ENCODE peak calls at places on chromosomes 5 and 9, in five cellular contexts. L is thoracic aorta, Y is gastrocnemius medialis, F is breast epithelium, C is neural progenitor cell. N is an unnamed sample. For H3K4me1 and H3K36me3, the result is how much of the 10 kb centered on the place peaks cover.

GRCh38 chr9:4009006-4009511 is 290.8 kb downstream of the GLIS3 start:
- DNase-seq in L (no peak), Y (no peak), F (no peak), C (no peak), N (no peak)

GRCh38 chr9:92385474-92385873 is 18.9 kb downstream of the OGN start:
- DNase-seq in L (no peak), Y (no peak), F (no peak), C (no peak), N (no peak)

GRCh38 chr5:116137544-116138378 is 52.9 kb downstream of the COMMD10 start:
- DNase-seq in L (no peak), Y (no peak), F (no peak), C (peak), N (no peak)

GRCh38 chr9:93633492-93634221 is 57.3 kb downstream of the PHF2 start:
- DNase-seq in L (no peak), Y (no peak), F (no peak), C (no peak), N (no peak)

GRCh38 chr9:128575921-128576320 is 23.5 kb downstream of the SPTAN1 start:
- DNase-seq in L (no peak), Y (no peak), F (no peak), C (no peak), N (no peak)

GRCh38 chr5:55344392-55344992 is 36.7 kb downstream of the MTREX start:
- DNase-seq in L (peak), Y (peak), F (peak), C (peak), N (no peak)

GRCh38 chr5:72363146-72363802 is 43.1 kb downstream of the PTCD2 start:
- DNase-seq in L (no peak), Y (no peak), F (no peak), C (no peak), N (no peak)

GRCh38 chr9:76818271-76818670 is 54.0 kb downstream of the PCA3 start:
- DNase-seq in L (peak), Y (peak), F (no peak), C (no peak), N (peak)

GRCh38 chr9:92439921-92440750 is 15.9 kb upstream of the OMD start:
- DNase-seq in L (no peak), Y (peak), F (no peak), C (no peak), N (no peak)

GRCh38 chr5:79464695-79465332 is 49.1 kb downstream of the HOMER1 start:
- DNase-seq in L (no peak), Y (no peak), F (no peak), C (peak), N (no peak)

GRCh38 chr5:137221914-137222313 is 277.2 kb downstream of the SPOCK1 start:
- DNase-seq in L (no peak), Y (no peak), F (no peak), C (no peak), N (no peak)

GRCh38 chr5:154588091-154588762 is 110.2 kb upstream of the HAND1 start:
- DNase-seq in L (no peak), Y (no peak), F (no peak), C (no peak), N (no peak)

GRCh38 chr5:122154910-122155309 is 25.6 kb downstream of the ZNF474 start:
- DNase-seq in L (peak), Y (peak), F (no peak), C (no peak), N (no peak)

GRCh38 chr9:76159288-76159926 is 234.8 kb downstream of the RFK start:
- DNase-seq in L (no peak), Y (no peak), F (no peak), C (no peak), N (no peak)

GRCh38 chr9:92360083-92360482 is 34.3 kb downstream of the CENPP start:
- DNase-seq in L (no peak), Y (no peak), F (no peak), C (no peak), N (no peak)

GRCh38 chr9:36873247-36873875 is 160.7 kb downstream of the PAX5 start:
- DNase-seq in L (no peak), Y (peak), F (peak), C (peak), N (no peak)

GRCh38 chr5:170792878-170793277 is 9.4 kb downstream of the GABRP start:
- DNase-seq in L (no peak), Y (no peak), F (no peak), C (no peak), N (no peak)

GRCh38 chr9:116717150-116717549 is 30.0 kb downstream of the TRIM32 start:
- DNase-seq in L (no peak), Y (no peak), F (no peak), C (no peak), N (no peak)

GRCh38 chr9:82397534-82397933 is 409.0 kb downstream of the SPATA31D1 start:
- DNase-seq in L (no peak), Y (no peak), F (no peak), C (no peak), N (no peak)

GRCh38 chr9:110464321-110464720 is 115.2 kb downstream of the SVEP1 start:
- DNase-seq in L (no peak), Y (no peak), F (no peak), C (no peak), N (no peak)

GRCh38 chr5:23648656-23649055 is 141.2 kb downstream of the PRDM9 start:
- DNase-seq in L (no peak), Y (no peak), F (no peak), C (no peak), N (no peak)

GRCh38 chr9:21994526-21994995 is at the start of gene CDKN2B-AS1:
- DNase-seq in L (no peak), Y (no peak), F (no peak), C (peak), N (peak)

GRCh38 chr9:109903515-109904138 is 123.6 kb downstream of the PALM2AKAP2 start:
- DNase-seq in L (peak), Y (peak), F (peak), C (peak), N (no peak)

GRCh38 chr9:15253197-15253596 is 53.8 kb downstream of the TTC39B start:
- DNase-seq in L (no peak), Y (no peak), F (no peak), C (no peak), N (no peak)

DNA sequence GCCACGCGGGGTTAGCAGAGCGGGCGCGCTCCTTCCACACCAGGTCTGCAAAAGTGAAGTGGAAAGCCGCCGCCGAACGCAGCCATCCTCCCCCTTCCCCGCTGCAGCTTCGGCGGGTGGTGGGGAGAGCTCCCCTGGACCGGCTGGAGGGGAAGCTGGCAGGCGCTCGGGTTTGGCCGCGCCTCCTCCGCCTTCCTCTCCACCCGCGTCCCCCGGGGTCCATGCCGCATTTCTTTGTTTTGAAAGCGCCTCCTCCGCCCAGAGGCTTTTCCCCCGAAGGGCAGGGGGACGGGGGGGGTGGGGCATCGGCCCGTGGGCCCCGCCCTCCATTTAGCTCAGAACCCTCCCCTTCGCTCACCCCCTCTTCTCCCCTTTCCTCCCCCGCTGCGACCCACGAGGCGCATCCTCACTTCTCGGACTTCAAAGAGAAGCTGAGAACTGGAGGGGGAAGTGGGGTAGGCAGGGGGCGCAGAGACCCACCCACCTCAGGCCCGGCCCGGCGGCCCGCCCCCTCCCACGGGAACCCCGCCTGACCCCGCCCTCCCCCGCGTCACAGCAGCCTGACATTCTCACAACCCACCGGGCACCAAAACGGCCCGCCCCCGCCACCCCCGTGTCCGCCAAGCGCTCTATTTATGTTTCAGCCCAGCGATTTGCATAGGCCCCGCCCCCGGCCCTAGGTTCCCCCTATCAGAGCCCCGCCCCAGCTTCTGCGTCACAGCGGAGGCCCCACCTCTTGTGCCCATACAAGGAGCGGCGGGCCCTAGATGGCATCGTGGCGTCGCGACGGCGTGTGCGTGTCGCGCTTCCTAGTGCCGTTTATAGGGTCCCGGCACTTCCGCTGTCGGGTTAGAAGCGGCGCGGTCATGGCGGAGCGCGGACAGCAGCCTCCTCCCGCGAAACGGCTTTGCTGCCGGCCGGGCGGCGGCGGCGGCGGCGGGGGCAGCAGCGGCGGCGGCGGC is at the start of gene ZSWIM6:
- DNase-seq in L (peak), Y (peak), F (peak), C (peak), N (peak)
- H3K4me1 ChIP-seq in L (under half), Y (under half), F (under half), C (under half), N (under half)

DNA sequence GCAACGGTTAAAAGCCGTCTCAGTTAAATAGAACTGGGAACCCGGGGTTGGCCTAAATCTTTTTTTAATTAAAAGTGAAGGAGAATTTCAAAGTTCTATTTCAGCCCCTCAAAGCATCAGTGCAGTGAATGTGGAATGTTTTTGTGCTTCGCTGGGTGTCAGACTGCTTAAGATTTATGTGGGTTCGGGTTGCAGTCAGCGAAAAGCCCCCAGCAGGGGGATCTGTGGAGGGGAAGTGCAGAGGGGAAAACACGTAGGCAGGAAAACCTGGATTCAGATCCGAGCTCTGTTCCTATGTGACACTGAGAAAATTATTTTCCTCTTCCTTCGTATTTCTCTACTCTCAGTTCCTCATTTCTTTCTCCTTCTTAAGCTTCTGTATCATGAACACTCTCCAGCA is 19.7 kb downstream of the BRINP1 start:
- DNase-seq in L (no peak), Y (no peak), F (no peak), C (peak), N (no peak)
- H3K27ac ChIP-seq in L (no peak), Y (no peak), F (no peak), C (no peak), N (no peak)

GRCh38 chr5:38380522-38380921 is 122.2 kb downstream of the EGFLAM start:
- DNase-seq in L (no peak), Y (no peak), F (no peak), C (no peak), N (no peak)
- H3K36me3 ChIP-seq in L (under half), Y (under half), F (under half), C (under half), N (under half)

DNA sequence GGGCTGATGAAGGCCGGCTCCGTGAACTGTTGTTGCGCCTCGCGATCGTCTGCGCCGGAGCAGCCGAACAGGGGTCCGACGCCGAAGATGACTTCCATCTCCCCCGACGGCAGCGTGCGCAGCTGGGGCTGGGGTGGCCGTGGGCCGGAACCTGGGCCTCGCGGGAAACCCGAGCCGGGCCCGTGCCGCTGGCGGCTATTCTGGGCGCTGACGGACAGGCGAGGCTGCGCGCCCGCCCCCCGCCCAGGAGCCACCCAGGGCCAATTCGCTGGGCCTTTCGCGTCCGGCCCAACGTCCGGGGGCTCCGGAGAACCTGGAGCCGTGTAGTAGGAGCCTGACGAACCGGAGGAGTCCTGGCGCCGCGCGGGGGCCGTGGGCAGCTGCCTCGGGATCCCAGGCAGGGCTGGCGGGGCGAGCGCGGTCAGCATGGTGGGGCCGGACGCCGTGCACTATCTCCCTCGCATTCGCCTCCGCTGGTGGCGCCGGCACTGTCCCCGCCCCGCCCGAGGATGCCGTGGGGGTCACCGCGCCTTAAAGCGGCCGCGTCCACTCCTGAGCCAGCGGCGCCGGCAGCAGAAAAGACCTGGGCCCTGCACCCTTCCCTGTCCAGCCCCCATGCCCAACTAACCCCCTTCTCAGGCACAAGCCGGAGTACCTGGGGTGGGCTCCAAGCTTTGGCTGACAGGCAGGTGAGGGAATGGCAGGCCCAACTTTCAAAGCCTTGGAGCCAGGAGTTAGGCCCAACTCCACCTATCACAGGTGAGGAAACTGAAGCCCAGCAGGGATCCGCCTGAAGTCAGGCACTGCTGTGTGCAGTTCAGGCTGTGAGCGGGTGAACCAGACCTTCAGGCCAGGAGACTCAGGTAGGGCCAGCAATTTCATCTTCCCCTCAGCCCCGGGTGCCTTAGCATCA is at the start of gene PROB1:
- DNase-seq in L (no peak), Y (peak), F (no peak), C (peak), N (no peak)
- H3K4me1 ChIP-seq in L (under half), Y (under half), F (under half), C (under half), N (under half)

DNA sequence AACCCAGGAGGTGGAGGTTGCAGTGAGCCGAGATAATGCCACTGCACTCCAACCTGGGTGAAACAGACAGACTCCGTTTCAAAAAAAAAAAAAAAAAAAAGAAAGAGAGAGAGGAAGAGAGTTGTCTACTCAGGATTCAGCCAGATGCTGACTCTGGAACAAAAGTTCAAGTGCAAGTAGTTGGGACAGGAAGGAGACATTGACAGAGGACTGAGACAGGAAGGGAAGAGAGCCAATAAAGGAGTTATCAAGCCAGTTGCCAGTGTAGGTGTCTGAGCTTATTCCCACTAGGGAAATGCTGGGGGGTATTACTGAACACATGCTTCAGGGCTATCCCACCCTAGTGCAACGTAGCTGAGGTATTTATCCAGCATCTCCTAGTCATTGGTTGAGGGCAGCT is 147.7 kb upstream of the SLC1A3 start:
- DNase-seq in L (no peak), Y (no peak), F (no peak), C (no peak), N (no peak)
- H3K27ac ChIP-seq in L (no peak), Y (no peak), F (no peak), C (no peak), N (peak)

GRCh38 chr9:136476369-136477150 is 6.3 kb downstream of the SEC16A start:
- DNase-seq in L (no peak), Y (no peak), F (no peak), C (no peak), N (no peak)
- H3K36me3 ChIP-seq in L (half or more), Y (half or more), F (under half), C (under half), N (half or more)

GRCh38 chr9:34592895-34593601 is 3.5 kb upstream of the CNTFR start:
- DNase-seq in L (peak), Y (peak), F (peak), C (peak), N (no peak)
- H3K4me1 ChIP-seq in L (half or more), Y (half or more), F (under half), C (under half), N (under half)

DNA sequence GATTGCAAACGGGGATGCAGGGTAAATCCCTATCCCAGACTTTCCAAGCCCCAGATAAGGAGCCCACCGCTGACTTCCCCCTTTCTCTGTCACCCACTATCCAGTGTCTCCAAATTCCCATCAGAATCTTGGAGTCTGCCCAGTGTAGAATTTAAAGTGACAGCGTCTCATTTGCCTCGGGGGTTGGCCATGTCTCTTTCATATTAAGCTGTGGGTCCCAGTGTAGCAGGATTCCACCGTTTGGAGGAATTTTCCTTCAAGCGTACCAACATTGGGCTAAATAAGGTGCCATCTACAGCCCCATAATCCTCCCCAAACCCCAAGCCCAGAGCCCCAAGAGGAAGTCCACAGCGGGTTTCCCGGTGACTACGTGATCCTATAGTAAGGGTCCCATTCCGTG is 1.1 kb downstream of the BRINP1 start:
- DNase-seq in L (no peak), Y (no peak), F (no peak), C (peak), N (no peak)
- H3K27ac ChIP-seq in L (no peak), Y (no peak), F (peak), C (no peak), N (no peak)

GRCh38 chr9:75140261-75140660 is 51.9 kb downstream of the OSTF1 start:
- DNase-seq in L (no peak), Y (no peak), F (no peak), C (no peak), N (no peak)
- H3K36me3 ChIP-seq in L (under half), Y (under half), F (under half), C (under half), N (under half)